ENCODE peak calls at places on chromosomes 5 and 9, in five cellular contexts. Y is fibroblast of mammary gland, E is epithelial cell of esophagus, M is brain microvascular endothelial cell, K is left ventricle myocardium inferior. H is an unnamed sample.

GRCh38 chr9:6109986-6110385 is 94.6 kb upstream of the RANBP6 start:
- DNase-seq in Y (peak), E (no peak), M (no peak), K (no peak), H (no peak)

GRCh38 chr5:68074048-68074632 is 141.4 kb upstream of the PIK3R1 start:
- DNase-seq in Y (peak), E (peak), M (no peak), K (no peak), H (peak)

GRCh38 chr5:21165344-21165743 is 1177.3 kb upstream of the CDH18 start:
- DNase-seq in Y (no peak), E (no peak), M (no peak), K (no peak), H (no peak)

GRCh38 chr9:72524820-72525539 is 3.6 kb downstream of the TMC1 start:
- DNase-seq in Y (peak), E (peak), M (peak), K (no peak), H (peak)

GRCh38 chr9:99860266-99860665 is 38.6 kb downstream of the NR4A3 start:
- DNase-seq in Y (no peak), E (no peak), M (no peak), K (no peak), H (no peak)

GRCh38 chr9:99092643-99093491 is 12.0 kb upstream of the TGFBR1 start:
- DNase-seq in Y (no peak), E (no peak), M (no peak), K (no peak), H (no peak)

GRCh38 chr5:41109186-41109585 is 38.0 kb upstream of the MROH2B start:
- DNase-seq in Y (peak), E (no peak), M (no peak), K (no peak), H (no peak)

GRCh38 chr5:150946351-150946905 is 41.6 kb upstream of the ZNF300 start:
- DNase-seq in Y (peak), E (peak), M (peak), K (peak), H (peak)

GRCh38 chr5:126031989-126032716 is 391.1 kb upstream of the GRAMD2B start:
- DNase-seq in Y (peak), E (peak), M (peak), K (peak), H (peak)

GRCh38 chr5:178589180-178590140 is 733 bp downstream of the COL23A1 start:
- DNase-seq in Y (no peak), E (peak), M (no peak), K (peak), H (no peak)

GRCh38 chr9:121499427-121500164 is at the start of gene GGTA1:
- DNase-seq in Y (peak), E (peak), M (peak), K (peak), H (peak)

GRCh38 chr9:99948896-99949295 is 42.4 kb downstream of the STX17 start:
- DNase-seq in Y (peak), E (no peak), M (peak), K (no peak), H (peak)

GRCh38 chr5:172854451-172854871 is 20.4 kb downstream of the ERGIC1 start:
- DNase-seq in Y (peak), E (peak), M (no peak), K (peak), H (peak)

GRCh38 chr9:78519786-78520185 is 222.9 kb downstream of the PSAT1 start:
- DNase-seq in Y (no peak), E (no peak), M (no peak), K (no peak), H (no peak)

GRCh38 chr5:143717400-143717799 is 94.6 kb upstream of the HMHB1 start:
- DNase-seq in Y (peak), E (peak), M (peak), K (no peak), H (no peak)

GRCh38 chr5:68252678-68253520 is 37.3 kb downstream of the PIK3R1 start:
- DNase-seq in Y (peak), E (peak), M (peak), K (peak), H (peak)

GRCh38 chr9:94869415-94869838 is 142.9 kb downstream of the AOPEP start:
- DNase-seq in Y (no peak), E (no peak), M (peak), K (no peak), H (no peak)

GRCh38 chr5:135508496-135509005 is 27.2 kb downstream of the NEUROG1 start:
- DNase-seq in Y (no peak), E (no peak), M (no peak), K (no peak), H (no peak)

GRCh38 chr9:1718836-1719235 is 296.3 kb upstream of the SMARCA2 start:
- DNase-seq in Y (no peak), E (peak), M (no peak), K (no peak), H (no peak)

GRCh38 chr9:129221233-129221632 is 43.2 kb upstream of the IER5L start:
- DNase-seq in Y (no peak), E (no peak), M (no peak), K (no peak), H (no peak)

GRCh38 chr5:82320971-82321370 is 42.8 kb upstream of the RPS23 start:
- DNase-seq in Y (no peak), E (no peak), M (no peak), K (no peak), H (no peak)

GRCh38 chr5:121748690-121749089 is 103.0 kb upstream of the FTMT start:
- DNase-seq in Y (no peak), E (no peak), M (no peak), K (no peak), H (no peak)

GRCh38 chr9:124487491-124488182 is 19.6 kb downstream of the NR5A1 start:
- DNase-seq in Y (no peak), E (no peak), M (no peak), K (no peak), H (no peak)

GRCh38 chr9:34206561-34206960 is 27.7 kb downstream of the UBAP1 start:
- DNase-seq in Y (no peak), E (no peak), M (no peak), K (no peak), H (no peak)

GRCh38 chr5:10138385-10139057 is 111.2 kb downstream of the ATPSCKMT start:
- DNase-seq in Y (no peak), E (no peak), M (no peak), K (no peak), H (no peak)

GRCh38 chr5:81969912-81970311 is 1.9 kb upstream of the ATG10 start:
- DNase-seq in Y (no peak), E (no peak), M (no peak), K (no peak), H (no peak)

GRCh38 chr5:142323480-142324376 is 1.1 kb downstream of the SPRY4 start:
- DNase-seq in Y (no peak), E (peak), M (no peak), K (peak), H (peak)

GRCh38 chr9:34989946-34990635 is 546 bp downstream of the DNAJB5 start:
- DNase-seq in Y (peak), E (peak), M (no peak), K (peak), H (peak)

GRCh38 chr9:70607926-70608325 is 193.5 kb upstream of the KLF9 start:
- DNase-seq in Y (peak), E (no peak), M (no peak), K (no peak), H (no peak)

GRCh38 chr9:115117999-115118470 is at the start of gene TNC:
- DNase-seq in Y (peak), E (peak), M (peak), K (peak), H (peak)

GRCh38 chr5:166282939-166283338 is 2008.5 kb upstream of the WWC1 start:
- DNase-seq in Y (no peak), E (no peak), M (no peak), K (no peak), H (no peak)

GRCh38 chr5:166286832-166287231 is 2004.6 kb upstream of the WWC1 start:
- DNase-seq in Y (no peak), E (no peak), M (no peak), K (no peak), H (no peak)

DNA sequence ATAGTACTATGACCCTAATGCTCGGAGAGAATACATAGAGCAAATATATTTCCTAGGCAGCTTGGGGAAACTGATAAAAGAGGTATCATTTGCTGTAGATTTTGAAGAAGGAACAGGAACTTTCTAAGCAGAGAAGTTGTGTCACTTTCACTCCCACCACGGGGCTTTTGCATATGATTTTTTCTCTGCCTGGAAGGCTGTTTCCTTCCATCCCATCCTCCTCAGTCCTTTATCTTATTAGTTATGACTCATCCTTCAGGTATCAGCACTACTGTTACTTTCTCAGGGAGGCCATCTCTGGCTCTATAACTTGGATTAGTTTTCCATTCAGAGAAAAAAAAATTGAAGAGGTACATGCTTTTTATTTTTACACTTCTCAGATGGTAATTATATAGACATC is 2006.1 kb upstream of the WWC1 start:
- DNase-seq in Y (no peak), E (no peak), M (no peak), K (no peak), H (no peak)
- TF ChIP-seq CTCF in Y (no peak), E (no peak), M (no peak), K (no peak), H (no peak)

GRCh38 chr9:127393680-127394079 is 3.3 kb upstream of the SLC2A8 start:
- DNase-seq in Y (peak), E (no peak), M (no peak), K (no peak), H (no peak)
- TF ChIP-seq CTCF in Y (peak), E (peak), M (peak), K (no peak), H (no peak)

GRCh38 chr5:168291281-168291960 is at the start of gene WWC1:
- DNase-seq in Y (no peak), E (peak), M (no peak), K (no peak), H (peak)
- TF ChIP-seq CTCF in Y (no peak), E (peak), M (no peak), K (peak), H (peak)

GRCh38 chr9:133937120-133937519 is 55.0 kb downstream of the VAV2 start:
- DNase-seq in Y (no peak), E (no peak), M (no peak), K (no peak), H (no peak)

GRCh38 chr9:133934512-133935221 is 57.5 kb downstream of the VAV2 start:
- DNase-seq in Y (peak), E (no peak), M (no peak), K (no peak), H (no peak)

GRCh38 chr9:133933426-133934026 is 58.6 kb downstream of the VAV2 start:
- DNase-seq in Y (no peak), E (no peak), M (no peak), K (no peak), H (no peak)

GRCh38 chr9:133938086-133938485 is 54.0 kb downstream of the VAV2 start:
- DNase-seq in Y (no peak), E (no peak), M (no peak), K (no peak), H (no peak)

GRCh38 chr9:133935328-133936040 is 56.6 kb downstream of the VAV2 start:
- DNase-seq in Y (peak), E (no peak), M (peak), K (peak), H (peak)
- TF ChIP-seq CTCF in Y (no peak), E (no peak), M (peak), K (no peak), H (no peak)

GRCh38 chr9:93119953-93120845 is 13.9 kb downstream of the NINJ1 start:
- DNase-seq in Y (peak), E (peak), M (peak), K (peak), H (peak)
- TF ChIP-seq CTCF in Y (peak), E (peak), M (peak), K (peak), H (peak)

DNA sequence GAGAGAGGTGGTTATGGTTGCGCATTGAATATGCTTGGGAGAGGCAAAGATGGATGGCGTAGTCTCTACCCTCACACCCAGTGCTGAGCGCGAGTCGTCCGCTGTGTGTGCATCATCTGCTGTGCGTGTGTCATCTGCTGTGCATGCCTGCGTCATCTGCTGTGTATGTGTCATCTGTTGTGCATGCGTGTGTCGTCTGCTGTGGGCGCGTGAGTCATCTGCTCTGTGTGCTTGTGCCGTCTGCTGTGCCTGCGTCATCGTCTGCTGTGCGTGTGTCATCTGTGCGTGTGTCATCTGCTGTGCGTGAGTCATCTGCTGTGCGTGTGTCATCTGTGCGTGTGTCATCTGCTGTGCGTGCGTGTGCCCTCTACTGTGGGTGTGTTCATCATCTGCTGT is 68.0 kb upstream of the IRX4 start:
- DNase-seq in Y (peak), E (peak), M (no peak), K (no peak), H (no peak)
- TF ChIP-seq CTCF in Y (no peak), E (no peak), M (no peak), K (no peak), H (no peak)